ENCODE peak calls at places on chromosomes 13 and 19, in eight cellular contexts. One of them, this sample, is unnamed.

GRCh38 chr19:55464669-55465068 is at the start of gene C19orf85:
- DNase-seq in NCI-H2171: no peak
- DNase-seq in body of pancreas: no peak
- DNase-seq in NCI-H748 treated with DMSO at 0.1 percent for 48 hours: no peak
- DNase-seq in dermis microvascular lymphatic vessel endothelial cell: no peak
- DNase-seq in DMS153: no peak
- DNase-seq in myocyte: no peak
- DNase-seq in mucosa of descending colon: no peak
- DNase-seq in this sample: no peak

GRCh38 chr13:113584205-113584869 is at the start of gene TFDP1:
- DNase-seq in NCI-H748 treated with DMSO at 0.1 percent for 48 hours: peak; percentile 74
- DNase-seq in myocyte: peak; percentile 60
- DNase-seq in DMS153: peak; percentile 46
- DNase-seq in NCI-H2171: peak; percentile 87
- DNase-seq in body of pancreas: peak; percentile 70
- DNase-seq in dermis microvascular lymphatic vessel endothelial cell: peak; percentile 86
- DNase-seq in mucosa of descending colon: peak; percentile 91
- DNase-seq in this sample: peak; percentile 85

GRCh38 chr19:17579523-17580244 is 24.2 kb downstream of the COLGALT1 start:
- DNase-seq in mucosa of descending colon: peak; percentile 87
- DNase-seq in DMS153: peak; percentile 33
- DNase-seq in body of pancreas: no peak
- DNase-seq in myocyte: peak; percentile 24
- DNase-seq in NCI-H2171: no peak
- DNase-seq in dermis microvascular lymphatic vessel endothelial cell: peak; percentile 60
- DNase-seq in NCI-H748 treated with DMSO at 0.1 percent for 48 hours: no peak
- DNase-seq in this sample: peak; percentile 39

GRCh38 chr19:29855087-29855486 is 43.3 kb downstream of the CCNE1 start:
- DNase-seq in myocyte: no peak
- DNase-seq in DMS153: no peak
- DNase-seq in dermis microvascular lymphatic vessel endothelial cell: no peak
- DNase-seq in NCI-H2171: no peak
- DNase-seq in NCI-H748 treated with DMSO at 0.1 percent for 48 hours: no peak
- DNase-seq in body of pancreas: no peak
- DNase-seq in mucosa of descending colon: no peak
- DNase-seq in this sample: no peak

GRCh38 chr19:12667903-12668302 is 1.3 kb downstream of the WDR83 start:
- DNase-seq in DMS153: no peak
- DNase-seq in dermis microvascular lymphatic vessel endothelial cell: no peak
- DNase-seq in mucosa of descending colon: no peak
- DNase-seq in NCI-H2171: no peak
- DNase-seq in myocyte: no peak
- DNase-seq in NCI-H748 treated with DMSO at 0.1 percent for 48 hours: no peak
- DNase-seq in body of pancreas: no peak
- DNase-seq in this sample: no peak

GRCh38 chr13:40401911-40402776 is 264.3 kb downstream of the FOXO1 start:
- DNase-seq in DMS153: no peak
- DNase-seq in body of pancreas: peak; percentile 82
- DNase-seq in dermis microvascular lymphatic vessel endothelial cell: peak; percentile 94
- DNase-seq in mucosa of descending colon: peak; percentile 95
- DNase-seq in myocyte: peak; percentile 98
- DNase-seq in NCI-H748 treated with DMSO at 0.1 percent for 48 hours: no peak
- DNase-seq in NCI-H2171: no peak
- DNase-seq in this sample: peak; percentile 93

GRCh38 chr13:30026093-30026492 is 175.7 kb upstream of the UBL3 start:
- DNase-seq in NCI-H2171: no peak
- DNase-seq in dermis microvascular lymphatic vessel endothelial cell: peak; percentile 21
- DNase-seq in mucosa of descending colon: no peak
- DNase-seq in myocyte: peak; percentile 34
- DNase-seq in NCI-H748 treated with DMSO at 0.1 percent for 48 hours: no peak
- DNase-seq in DMS153: no peak
- DNase-seq in body of pancreas: no peak
- DNase-seq in this sample: peak; percentile 47

GRCh38 chr13:44365008-44365407 is 8.6 kb upstream of the SERP2 start:
- DNase-seq in NCI-H2171: no peak
- DNase-seq in dermis microvascular lymphatic vessel endothelial cell: peak; percentile 47
- DNase-seq in myocyte: no peak
- DNase-seq in body of pancreas: no peak
- DNase-seq in mucosa of descending colon: no peak
- DNase-seq in DMS153: no peak
- DNase-seq in NCI-H748 treated with DMSO at 0.1 percent for 48 hours: no peak
- DNase-seq in this sample: no peak

GRCh38 chr19:3821857-3822364 is 35.7 kb upstream of the MATK start:
- DNase-seq in NCI-H2171: no peak
- DNase-seq in NCI-H748 treated with DMSO at 0.1 percent for 48 hours: no peak
- DNase-seq in mucosa of descending colon: peak; percentile 87
- DNase-seq in body of pancreas: peak; percentile 71
- DNase-seq in dermis microvascular lymphatic vessel endothelial cell: peak; percentile 52
- DNase-seq in myocyte: peak; percentile 8
- DNase-seq in DMS153: peak; percentile 8
- DNase-seq in this sample: peak; percentile 52

GRCh38 chr13:64276232-64276631 is 2860.6 kb upstream of the PCDH20 start:
- DNase-seq in DMS153: no peak
- DNase-seq in NCI-H2171: no peak
- DNase-seq in NCI-H748 treated with DMSO at 0.1 percent for 48 hours: no peak
- DNase-seq in myocyte: peak; percentile 21
- DNase-seq in dermis microvascular lymphatic vessel endothelial cell: no peak
- DNase-seq in mucosa of descending colon: no peak
- DNase-seq in body of pancreas: no peak
- DNase-seq in this sample: no peak

GRCh38 chr13:27053902-27054595 is 117.6 kb downstream of the USP12 start:
- DNase-seq in NCI-H2171: no peak
- DNase-seq in mucosa of descending colon: no peak
- DNase-seq in DMS153: no peak
- DNase-seq in dermis microvascular lymphatic vessel endothelial cell: peak; percentile 31
- DNase-seq in myocyte: peak; percentile 91
- DNase-seq in body of pancreas: no peak
- DNase-seq in NCI-H748 treated with DMSO at 0.1 percent for 48 hours: no peak
- DNase-seq in this sample: peak; percentile 18

GRCh38 chr19:28502879-28503734 is 709.8 kb downstream of the UQCRFS1 start:
- DNase-seq in NCI-H2171: no peak
- DNase-seq in DMS153: no peak
- DNase-seq in myocyte: no peak
- DNase-seq in NCI-H748 treated with DMSO at 0.1 percent for 48 hours: no peak
- DNase-seq in mucosa of descending colon: no peak
- DNase-seq in dermis microvascular lymphatic vessel endothelial cell: no peak
- DNase-seq in body of pancreas: no peak
- DNase-seq in this sample: no peak

GRCh38 chr19:14563590-14563926 is 8.3 kb downstream of the NDUFB7 start:
- DNase-seq in NCI-H748 treated with DMSO at 0.1 percent for 48 hours: no peak
- DNase-seq in mucosa of descending colon: no peak
- DNase-seq in dermis microvascular lymphatic vessel endothelial cell: no peak
- DNase-seq in body of pancreas: no peak
- DNase-seq in NCI-H2171: no peak
- DNase-seq in myocyte: no peak
- DNase-seq in DMS153: no peak
- DNase-seq in this sample: no peak

GRCh38 chr19:5445667-5446066 is 9.6 kb upstream of the ZNRF4 start:
- DNase-seq in NCI-H2171: peak; percentile 90
- DNase-seq in body of pancreas: no peak
- DNase-seq in dermis microvascular lymphatic vessel endothelial cell: no peak
- DNase-seq in mucosa of descending colon: no peak
- DNase-seq in myocyte: peak; percentile 14
- DNase-seq in NCI-H748 treated with DMSO at 0.1 percent for 48 hours: no peak
- DNase-seq in DMS153: no peak
- DNase-seq in this sample: no peak

GRCh38 chr19:38735257-38735686 is 9.0 kb downstream of the CAPN12 start:
- DNase-seq in body of pancreas: no peak
- DNase-seq in dermis microvascular lymphatic vessel endothelial cell: no peak
- DNase-seq in NCI-H2171: peak; percentile 60
- DNase-seq in NCI-H748 treated with DMSO at 0.1 percent for 48 hours: peak; percentile 10
- DNase-seq in myocyte: no peak
- DNase-seq in DMS153: peak; percentile 14
- DNase-seq in mucosa of descending colon: peak; percentile 73
- DNase-seq in this sample: no peak

This sample was measured in endothelial cell of umbilical vein.